ENCODE peak calls at places on chromosomes 12 and 14, in nine cellular contexts. A, S, K, G, V, J, W, U and D are unnamed samples.

GRCh38 chr12:5497329-5498058 is 65.6 kb downstream of the NTF3 start:
- DNase-seq in A (peak), S (no peak), K (no peak), G (no peak), V (no peak), J (no peak), W (no peak), U (no peak), D (peak)

GRCh38 chr12:74431821-74432220 is 105.8 kb upstream of the ATXN7L3B start:
- DNase-seq in A (no peak), S (no peak), K (no peak), G (no peak), V (no peak), J (no peak), W (no peak), U (no peak), D (no peak)

GRCh38 chr14:36996133-36996856 is 176.1 kb downstream of the SLC25A21 start:
- DNase-seq in A (peak), S (peak), K (no peak), G (no peak), V (no peak), J (peak), W (no peak), U (no peak), D (peak)

GRCh38 chr12:67920432-67920831 is 68.8 kb upstream of the IFNG-AS1 start:
- DNase-seq in A (no peak), S (no peak), K (no peak), G (no peak), V (no peak), J (no peak), W (no peak), U (no peak), D (no peak)

GRCh38 chr12:95859947-95860850 is 1.4 kb downstream of the SNRPF start:
- DNase-seq in A (no peak), S (no peak), K (no peak), G (no peak), V (no peak), J (no peak), W (no peak), U (no peak), D (no peak)

GRCh38 chr14:53278602-53279506 is 125.7 kb upstream of the DDHD1 start:
- DNase-seq in A (peak), S (no peak), K (no peak), G (no peak), V (no peak), J (peak), W (no peak), U (no peak), D (peak)

GRCh38 chr12:61536117-61536516 is 724.1 kb upstream of the USP15 start:
- DNase-seq in A (no peak), S (no peak), K (no peak), G (no peak), V (no peak), J (no peak), W (no peak), U (no peak), D (no peak)

GRCh38 chr14:24270537-24271133 is 762 bp downstream of the RABGGTA start:
- DNase-seq in A (no peak), S (no peak), K (no peak), G (no peak), V (no peak), J (no peak), W (no peak), U (no peak), D (no peak)

GRCh38 chr14:63378444-63378843 is 59.7 kb upstream of the GPHB5 start:
- DNase-seq in A (no peak), S (no peak), K (no peak), G (no peak), V (no peak), J (no peak), W (no peak), U (no peak), D (no peak)

GRCh38 chr12:109981311-109981710 is 14.9 kb downstream of the GIT2 start:
- DNase-seq in A (no peak), S (no peak), K (no peak), G (no peak), V (no peak), J (no peak), W (no peak), U (no peak), D (no peak)

GRCh38 chr12:28177461-28177860 is 12.8 kb upstream of the CCDC91 start:
- DNase-seq in A (no peak), S (no peak), K (no peak), G (no peak), V (no peak), J (no peak), W (no peak), U (no peak), D (no peak)

GRCh38 chr12:8912910-8913309 is 1.4 kb upstream of the PHC1 start:
- DNase-seq in A (no peak), S (peak), K (no peak), G (peak), V (no peak), J (no peak), W (no peak), U (no peak), D (no peak)

GRCh38 chr12:93609281-93610192 is 37.1 kb downstream of the SOCS2 start:
- DNase-seq in A (no peak), S (no peak), K (no peak), G (no peak), V (no peak), J (no peak), W (no peak), U (no peak), D (peak)

GRCh38 chr14:74506408-74506807 is 12.8 kb downstream of the ISCA2 start:
- DNase-seq in A (no peak), S (no peak), K (no peak), G (peak), V (no peak), J (no peak), W (no peak), U (no peak), D (no peak)

GRCh38 chr14:100585448-100586152 is 1.6 kb downstream of the BEGAIN start:
- DNase-seq in A (no peak), S (no peak), K (no peak), G (no peak), V (peak), J (no peak), W (no peak), U (peak), D (no peak)

GRCh38 chr14:21455912-21456667 is at the start of gene CHD8:
- DNase-seq in A (peak), S (peak), K (peak), G (peak), V (peak), J (peak), W (peak), U (peak), D (peak)

GRCh38 chr14:104856157-104856868 is 8.8 kb upstream of the CEP170B start:
- DNase-seq in A (no peak), S (no peak), K (no peak), G (peak), V (no peak), J (no peak), W (no peak), U (no peak), D (no peak)

GRCh38 chr12:3207174-3207573 is 130.0 kb downstream of the TSPAN9 start:
- DNase-seq in A (no peak), S (no peak), K (no peak), G (no peak), V (no peak), J (no peak), W (no peak), U (no peak), D (no peak)

GRCh38 chr12:55692631-55693322 is 14.9 kb downstream of the ITGA7 start:
- DNase-seq in A (no peak), S (no peak), K (no peak), G (peak), V (no peak), J (no peak), W (no peak), U (peak), D (no peak)

GRCh38 chr14:85024931-85025330 is 505.0 kb upstream of the FLRT2 start:
- DNase-seq in A (no peak), S (no peak), K (no peak), G (no peak), V (no peak), J (peak), W (no peak), U (no peak), D (peak)

GRCh38 chr12:48768736-48769135 is 20.2 kb downstream of the ADCY6 start:
- DNase-seq in A (no peak), S (no peak), K (no peak), G (no peak), V (no peak), J (no peak), W (no peak), U (no peak), D (no peak)

GRCh38 chr12:79326225-79326624 is 364.5 kb downstream of the PAWR start:
- DNase-seq in A (no peak), S (no peak), K (no peak), G (no peak), V (no peak), J (no peak), W (no peak), U (no peak), D (no peak)

GRCh38 chr12:6769003-6769389 is 2.8 kb downstream of the PTMS start:
- DNase-seq in A (peak), S (no peak), K (no peak), G (peak), V (peak), J (peak), W (no peak), U (peak), D (peak)

GRCh38 chr12:102638777-102639176 is 158.4 kb upstream of the IGF1 start:
- DNase-seq in A (peak), S (no peak), K (no peak), G (no peak), V (no peak), J (peak), W (no peak), U (no peak), D (no peak)

GRCh38 chr12:125773033-125773432 is 707.8 kb downstream of the AACS start:
- DNase-seq in A (no peak), S (peak), K (no peak), G (peak), V (no peak), J (no peak), W (no peak), U (peak), D (no peak)

GRCh38 chr12:28963554-28963953 is 185.5 kb upstream of the FAR2 start:
- DNase-seq in A (peak), S (no peak), K (no peak), G (no peak), V (no peak), J (peak), W (no peak), U (no peak), D (peak)

GRCh38 chr14:23052182-23052623 is 5.1 kb downstream of the CDH24 start:
- DNase-seq in A (no peak), S (no peak), K (no peak), G (peak), V (no peak), J (no peak), W (no peak), U (no peak), D (no peak)

GRCh38 chr14:75715926-75716780 is 55.1 kb downstream of the TTLL5 start:
- DNase-seq in A (peak), S (no peak), K (peak), G (no peak), V (no peak), J (no peak), W (no peak), U (no peak), D (peak)

GRCh38 chr14:49206832-49207231 is 379.3 kb downstream of the RPS29 start:
- DNase-seq in A (no peak), S (no peak), K (no peak), G (peak), V (no peak), J (no peak), W (no peak), U (no peak), D (no peak)

GRCh38 chr14:65472189-65472588 is 59.7 kb downstream of the FUT8 start:
- DNase-seq in A (no peak), S (no peak), K (no peak), G (peak), V (no peak), J (no peak), W (no peak), U (no peak), D (no peak)

GRCh38 chr12:43151406-43152080 is 400.5 kb downstream of the ADAMTS20 start:
- DNase-seq in A (no peak), S (no peak), K (no peak), G (no peak), V (no peak), J (no peak), W (no peak), U (no peak), D (peak)

GRCh38 chr14:103552011-103552797 is 10.3 kb downstream of the BAG5 start:
- DNase-seq in A (peak), S (no peak), K (no peak), G (peak), V (no peak), J (peak), W (no peak), U (peak), D (peak)

GRCh38 chr14:51458563-51458955 is 193.2 kb upstream of the FRMD6 start:
- DNase-seq in A (peak), S (no peak), K (peak), G (no peak), V (no peak), J (peak), W (no peak), U (no peak), D (peak)

GRCh38 chr12:122593910-122594309 is 66.9 kb downstream of the KNTC1 start:
- DNase-seq in A (no peak), S (no peak), K (no peak), G (no peak), V (no peak), J (no peak), W (no peak), U (no peak), D (no peak)

GRCh38 chr12:132003846-132004245 is 54.1 kb downstream of the EP400 start:
- DNase-seq in A (peak), S (no peak), K (no peak), G (no peak), V (no peak), J (peak), W (no peak), U (no peak), D (peak)

DNA sequence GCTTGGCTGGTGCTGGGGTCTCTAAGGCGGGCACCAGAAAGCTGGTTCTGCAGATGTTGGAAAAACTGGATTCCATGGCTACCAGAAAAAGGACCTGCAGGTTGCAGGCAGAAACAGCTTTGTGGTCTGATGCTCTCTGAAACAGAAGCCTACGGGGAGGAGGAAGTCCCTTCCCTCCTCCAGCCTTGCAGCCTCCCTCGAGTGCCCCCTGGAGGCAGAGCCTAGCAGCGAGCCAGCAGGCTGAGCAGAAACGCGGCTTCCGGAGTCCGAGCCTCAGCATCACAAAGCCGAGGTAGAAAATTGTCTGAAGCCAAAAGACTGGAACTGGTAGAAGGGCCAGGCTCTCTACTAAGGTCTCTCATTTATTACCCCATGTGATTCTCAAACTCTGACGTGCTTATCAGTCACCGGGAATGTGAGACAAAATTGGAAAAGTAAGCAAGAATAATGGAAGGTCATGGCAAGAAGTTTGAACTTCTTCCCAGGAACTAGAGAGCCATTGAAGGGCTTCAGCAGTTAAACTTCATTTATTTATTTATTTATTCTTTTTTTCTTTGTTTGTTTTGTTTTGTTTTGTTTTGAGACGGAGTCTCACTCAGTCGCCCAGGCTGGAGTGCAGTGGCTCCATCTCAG is 82.2 kb upstream of the CPSF6 start:
- DNase-seq in A (peak), S (peak), K (peak), G (peak), V (peak), J (peak), W (peak), U (peak), D (peak)
- H3K4me3 ChIP-seq in A (no peak), S (no peak), K (no peak), G (no peak), V (no peak), J (peak), W (no peak), U (no peak), D (no peak)

GRCh38 chr14:34283590-34283989 is 178.4 kb downstream of the SPTSSA start:
- DNase-seq in A (no peak), S (no peak), K (no peak), G (no peak), V (no peak), J (no peak), W (no peak), U (no peak), D (no peak)
- H3K4me3 ChIP-seq in A (no peak), S (no peak), K (no peak), G (no peak), V (no peak), J (no peak), W (no peak), U (no peak), D (no peak)

GRCh38 chr14:68295316-68295816 is 475.8 kb downstream of the RAD51B start:
- DNase-seq in A (no peak), S (no peak), K (no peak), G (peak), V (peak), J (peak), W (no peak), U (no peak), D (no peak)

GRCh38 chr14:68292467-68293334 is 473.1 kb downstream of the RAD51B start:
- DNase-seq in A (no peak), S (no peak), K (no peak), G (no peak), V (no peak), J (peak), W (no peak), U (no peak), D (no peak)

GRCh38 chr14:68291820-68292219 is 472.2 kb downstream of the RAD51B start:
- DNase-seq in A (no peak), S (no peak), K (no peak), G (peak), V (no peak), J (no peak), W (no peak), U (no peak), D (no peak)

GRCh38 chr14:68297011-68297410 is 477.4 kb downstream of the RAD51B start:
- DNase-seq in A (no peak), S (no peak), K (no peak), G (no peak), V (no peak), J (no peak), W (no peak), U (no peak), D (peak)

DNA sequence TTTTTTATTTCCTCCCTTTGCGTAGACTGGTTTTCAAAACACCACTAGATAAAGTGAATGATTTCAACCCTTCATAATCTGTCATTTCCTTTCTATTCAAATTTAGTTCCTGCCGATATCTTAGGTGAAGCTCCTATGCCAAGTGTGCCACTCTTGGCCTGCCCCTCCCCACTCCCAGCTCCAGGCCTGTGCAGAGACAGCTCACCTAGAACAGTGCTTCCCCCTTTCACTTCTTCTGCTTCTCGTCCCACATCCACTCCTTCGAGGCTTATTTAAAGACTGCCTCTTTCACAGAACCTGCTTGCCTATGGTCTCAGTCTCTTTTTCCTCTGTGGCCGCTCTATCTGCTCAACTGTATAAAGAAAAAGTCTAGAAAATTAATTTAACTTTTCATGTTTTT is 473.8 kb downstream of the RAD51B start:
- DNase-seq in A (no peak), S (no peak), K (no peak), G (no peak), V (peak), J (no peak), W (no peak), U (no peak), D (no peak)
- H3K4me3 ChIP-seq in A (no peak), S (no peak), K (no peak), G (no peak), V (no peak), J (no peak), W (no peak), U (no peak), D (no peak)

GRCh38 chr12:57864811-57865751 is 18.6 kb upstream of the CTDSP2 start:
- DNase-seq in A (peak), S (peak), K (no peak), G (peak), V (peak), J (peak), W (peak), U (peak), D (peak)

GRCh38 chr12:57866308-57867019 is 19.9 kb upstream of the CTDSP2 start:
- DNase-seq in A (no peak), S (no peak), K (no peak), G (no peak), V (no peak), J (no peak), W (no peak), U (no peak), D (no peak)

GRCh38 chr12:57868870-57869609 is 22.5 kb upstream of the CTDSP2 start:
- DNase-seq in A (no peak), S (no peak), K (no peak), G (peak), V (peak), J (no peak), W (no peak), U (peak), D (no peak)

GRCh38 chr12:57869919-57870318 is 23.4 kb upstream of the CTDSP2 start:
- DNase-seq in A (no peak), S (no peak), K (no peak), G (no peak), V (no peak), J (no peak), W (no peak), U (no peak), D (no peak)

DNA sequence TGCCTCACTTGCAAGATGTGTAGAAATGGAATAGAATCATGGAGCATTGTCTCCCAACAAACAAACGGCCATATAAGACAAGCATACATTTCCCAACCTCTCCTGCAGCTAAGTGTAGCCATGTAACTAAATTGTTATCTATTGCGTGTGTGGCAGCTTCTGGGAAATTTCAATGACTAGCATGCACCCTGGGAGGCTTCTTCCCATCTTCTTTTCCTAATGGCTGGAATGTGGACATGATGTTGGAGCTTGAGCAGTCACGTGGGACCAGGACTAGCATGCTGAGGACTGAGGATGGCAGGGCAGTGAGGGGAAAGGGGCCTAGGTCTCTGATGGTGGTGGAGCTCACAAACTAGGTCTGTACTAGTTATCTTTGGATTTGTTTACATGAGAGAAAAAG is 21.7 kb upstream of the CTDSP2 start:
- DNase-seq in A (peak), S (no peak), K (no peak), G (no peak), V (no peak), J (no peak), W (no peak), U (no peak), D (peak)
- H3K4me3 ChIP-seq in A (no peak), S (no peak), K (no peak), G (no peak), V (no peak), J (no peak), W (no peak), U (no peak), D (no peak)

GRCh38 chr12:89461649-89462612 is 62.7 kb downstream of the GALNT4 start:
- DNase-seq in A (peak), S (peak), K (peak), G (peak), V (no peak), J (peak), W (no peak), U (no peak), D (peak)
- H3K4me3 ChIP-seq in A (peak), S (no peak), K (no peak), G (no peak), V (no peak), J (no peak), W (no peak), U (no peak), D (peak)

GRCh38 chr14:70601162-70601561 is 707 bp upstream of the MED6 start:
- DNase-seq in A (peak), S (no peak), K (no peak), G (no peak), V (no peak), J (peak), W (no peak), U (no peak), D (peak)
- H3K4me3 ChIP-seq in A (peak), S (peak), K (peak), G (peak), V (peak), J (peak), W (no peak), U (peak), D (peak)

DNA sequence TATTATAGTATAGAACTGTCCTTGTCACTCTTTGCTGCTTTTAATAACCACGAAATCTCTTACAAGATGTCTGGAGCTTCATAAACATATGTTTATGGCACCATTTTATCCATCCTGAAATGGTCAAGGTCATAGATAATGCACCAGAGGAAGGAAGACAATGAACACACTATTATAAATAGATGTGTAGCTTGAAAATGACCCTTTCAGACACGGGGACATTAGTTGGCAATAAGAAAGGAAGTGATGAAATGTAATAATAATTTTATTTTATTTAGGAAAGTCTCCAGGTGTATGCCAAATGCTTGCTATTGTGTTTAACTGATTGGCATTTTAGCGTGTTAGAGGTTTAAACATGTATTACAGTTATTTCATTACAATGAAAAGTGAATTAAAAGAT is 36.8 kb upstream of the SLC38A2 start:
- DNase-seq in A (no peak), S (no peak), K (no peak), G (no peak), V (no peak), J (no peak), W (no peak), U (no peak), D (no peak)
- H3K4me3 ChIP-seq in A (no peak), S (no peak), K (no peak), G (no peak), V (no peak), J (no peak), W (no peak), U (no peak), D (no peak)